ENCODE peak calls at places on chromosome 7, in seven cellular contexts. One of them, this sample, is unnamed.
A peak's percentile ranks its signal among the peaks of the same experiment; 100 is the strongest.

GRCh38 chr7:117014673-117015133 is 61.4 kb downstream of the ST7 start:
- DNase-seq in SJSA1: no peak
- DNase-seq in neuronal stem cell: no peak
- DNase-seq in breast epithelium: peak; percentile 23
- DNase-seq in A549: peak; percentile 21
- DNase-seq in endodermal cell: no peak
- DNase-seq in Peyer's patch: no peak
- DNase-seq in this sample: peak; percentile 43

GRCh38 chr7:70632400-70632799 is 499.5 kb upstream of the GALNT17 start:
- DNase-seq in A549: no peak
- DNase-seq in endodermal cell: no peak
- DNase-seq in Peyer's patch: no peak
- DNase-seq in breast epithelium: no peak
- DNase-seq in neuronal stem cell: no peak
- DNase-seq in SJSA1: no peak
- DNase-seq in this sample: no peak

GRCh38 chr7:89029864-89030263 is 234.3 kb upstream of the TEX47 start:
- DNase-seq in Peyer's patch: no peak
- DNase-seq in A549: no peak
- DNase-seq in SJSA1: no peak
- DNase-seq in breast epithelium: no peak
- DNase-seq in neuronal stem cell: no peak
- DNase-seq in endodermal cell: no peak
- DNase-seq in this sample: no peak

GRCh38 chr7:5349005-5349380 is 66.2 kb downstream of the SLC29A4 start:
- DNase-seq in neuronal stem cell: no peak
- DNase-seq in breast epithelium: no peak
- DNase-seq in endodermal cell: peak; percentile 55
- DNase-seq in A549: no peak
- DNase-seq in Peyer's patch: no peak
- DNase-seq in SJSA1: no peak
- DNase-seq in this sample: no peak

GRCh38 chr7:78023191-78023590 is 224.6 kb downstream of the PHTF2 start:
- DNase-seq in neuronal stem cell: no peak
- DNase-seq in breast epithelium: no peak
- DNase-seq in SJSA1: no peak
- DNase-seq in endodermal cell: no peak
- DNase-seq in A549: no peak
- DNase-seq in Peyer's patch: no peak
- DNase-seq in this sample: no peak

GRCh38 chr7:140059288-140060242 is 3.2 kb downstream of the PARP12 start:
- DNase-seq in SJSA1: peak; percentile 88
- DNase-seq in A549: peak; percentile 60
- DNase-seq in endodermal cell: no peak
- DNase-seq in neuronal stem cell: no peak
- DNase-seq in breast epithelium: no peak
- DNase-seq in Peyer's patch: peak; percentile 82
- DNase-seq in this sample: no peak

GRCh38 chr7:27096756-27097514 is 1.1 kb upstream of the HOXA1 start:
- DNase-seq in endodermal cell: peak; percentile 68
- DNase-seq in A549: no peak
- DNase-seq in neuronal stem cell: peak; percentile 8
- DNase-seq in breast epithelium: no peak
- DNase-seq in Peyer's patch: peak; percentile 69
- DNase-seq in SJSA1: no peak
- DNase-seq in this sample: peak; percentile 50

GRCh38 chr7:41438919-41439882 is 263.7 kb downstream of the INHBA start:
- DNase-seq in endodermal cell: peak; percentile 57
- DNase-seq in Peyer's patch: no peak
- DNase-seq in neuronal stem cell: no peak
- DNase-seq in SJSA1: no peak
- DNase-seq in A549: no peak
- DNase-seq in breast epithelium: no peak
- DNase-seq in this sample: no peak

GRCh38 chr7:32150039-32150438 is 79.8 kb upstream of the PDE1C start:
- DNase-seq in neuronal stem cell: no peak
- DNase-seq in breast epithelium: no peak
- DNase-seq in A549: no peak
- DNase-seq in SJSA1: no peak
- DNase-seq in Peyer's patch: no peak
- DNase-seq in endodermal cell: no peak
- DNase-seq in this sample: no peak

GRCh38 chr7:76506081-76506440 is 4.3 kb upstream of the UPK3B start:
- DNase-seq in neuronal stem cell: no peak
- DNase-seq in breast epithelium: no peak
- DNase-seq in A549: no peak
- DNase-seq in endodermal cell: peak; percentile 22
- DNase-seq in SJSA1: peak; percentile 28
- DNase-seq in Peyer's patch: no peak
- DNase-seq in this sample: peak; percentile 41

GRCh38 chr7:98168181-98168903 is 42.9 kb upstream of the BHLHA15 start:
- DNase-seq in Peyer's patch: no peak
- DNase-seq in A549: peak; percentile 82
- DNase-seq in endodermal cell: peak; percentile 91
- DNase-seq in breast epithelium: peak; percentile 56
- DNase-seq in SJSA1: no peak
- DNase-seq in neuronal stem cell: peak; percentile 67
- DNase-seq in this sample: peak; percentile 84

GRCh38 chr7:118054529-118054928 is 129.4 kb upstream of the LSM8 start:
- DNase-seq in Peyer's patch: no peak
- DNase-seq in SJSA1: no peak
- DNase-seq in endodermal cell: no peak
- DNase-seq in neuronal stem cell: no peak
- DNase-seq in breast epithelium: no peak
- DNase-seq in A549: no peak
- DNase-seq in this sample: no peak

GRCh38 chr7:100917018-100917365 is 21.3 kb upstream of the ACHE start:
- DNase-seq in endodermal cell: no peak
- DNase-seq in breast epithelium: no peak
- DNase-seq in Peyer's patch: no peak
- DNase-seq in SJSA1: no peak
- DNase-seq in neuronal stem cell: no peak
- DNase-seq in A549: no peak
- DNase-seq in this sample: no peak

GRCh38 chr7:69276011-69276729 is 322.1 kb upstream of the AUTS2 start:
- DNase-seq in breast epithelium: no peak
- DNase-seq in endodermal cell: no peak
- DNase-seq in A549: no peak
- DNase-seq in Peyer's patch: no peak
- DNase-seq in SJSA1: no peak
- DNase-seq in neuronal stem cell: no peak
- DNase-seq in this sample: no peak

GRCh38 chr7:22731781-22732180 is 4.8 kb downstream of the IL6 start:
- DNase-seq in SJSA1: no peak
- DNase-seq in A549: no peak
- DNase-seq in endodermal cell: no peak
- DNase-seq in neuronal stem cell: no peak
- DNase-seq in Peyer's patch: no peak
- DNase-seq in breast epithelium: no peak
- DNase-seq in this sample: peak; percentile 19

DNA sequence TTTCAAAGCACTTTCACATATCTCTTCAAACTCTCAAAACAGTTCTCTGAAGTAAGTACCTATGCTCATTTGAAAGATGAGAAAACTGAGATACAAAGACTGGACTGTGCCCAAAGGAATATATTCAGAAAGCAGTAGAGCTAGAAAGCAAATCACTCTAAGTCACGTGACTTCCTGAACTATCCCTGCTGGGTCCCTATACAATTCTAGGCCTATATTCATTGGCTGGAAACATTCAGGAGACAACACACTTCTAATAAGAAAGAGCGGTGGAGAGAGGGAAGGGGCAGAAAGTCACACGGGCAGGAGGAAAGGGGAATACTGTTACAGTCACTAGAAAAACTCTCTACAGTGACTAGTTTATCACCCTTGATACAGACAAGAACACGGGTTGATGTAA is 140.0 kb downstream of the CHCHD3 start:
- DNase-seq in endodermal cell: no peak
- DNase-seq in breast epithelium: no peak
- DNase-seq in neuronal stem cell: no peak
- DNase-seq in Peyer's patch: no peak
- DNase-seq in SJSA1: no peak
- DNase-seq in A549: no peak
- DNase-seq in this sample: no peak
- H3K4me1 ChIP-seq in endodermal cell: no peaks in the 10 kb centered on the region
- H3K4me1 ChIP-seq in breast epithelium: no peaks in the 10 kb centered on the region
- H3K4me1 ChIP-seq in neuronal stem cell: peaks cover 4% of the 10 kb centered on the region
- H3K4me1 ChIP-seq in Peyer's patch: no peaks in the 10 kb centered on the region
- H3K4me1 ChIP-seq in SJSA1: no peaks in the 10 kb centered on the region
- H3K4me1 ChIP-seq in A549: no peaks in the 10 kb centered on the region
- H3K4me1 ChIP-seq in this sample: peaks cover 9% of the 10 kb centered on the region

GRCh38 chr7:44321796-44322195 is 3.6 kb downstream of the CAMK2B start:
- DNase-seq in SJSA1: peak; percentile 37
- DNase-seq in neuronal stem cell: no peak
- DNase-seq in breast epithelium: no peak
- DNase-seq in A549: no peak
- DNase-seq in Peyer's patch: no peak
- DNase-seq in endodermal cell: no peak
- DNase-seq in this sample: no peak
- H3K4me1 ChIP-seq in SJSA1: no peaks in the 10 kb centered on the region
- H3K4me1 ChIP-seq in neuronal stem cell: no peaks in the 10 kb centered on the region
- H3K4me1 ChIP-seq in breast epithelium: no peaks in the 10 kb centered on the region
- H3K4me1 ChIP-seq in A549: peaks cover 3% of the 10 kb centered on the region
- H3K4me1 ChIP-seq in Peyer's patch: no peaks in the 10 kb centered on the region
- H3K4me1 ChIP-seq in endodermal cell: no peaks in the 10 kb centered on the region
- H3K4me1 ChIP-seq in this sample: no peaks in the 10 kb centered on the region

GRCh38 chr7:105805619-105806018 is 70.8 kb downstream of the ATXN7L1 start:
- DNase-seq in SJSA1: no peak
- DNase-seq in Peyer's patch: no peak
- DNase-seq in endodermal cell: peak; percentile 92
- DNase-seq in breast epithelium: no peak
- DNase-seq in neuronal stem cell: peak; percentile 9
- DNase-seq in A549: no peak
- DNase-seq in this sample: no peak

GRCh38 chr7:105806592-105807266 is 69.7 kb downstream of the ATXN7L1 start:
- DNase-seq in Peyer's patch: no peak
- DNase-seq in neuronal stem cell: no peak
- DNase-seq in endodermal cell: no peak
- DNase-seq in SJSA1: peak; percentile 58
- DNase-seq in A549: peak; percentile 73
- DNase-seq in breast epithelium: no peak
- DNase-seq in this sample: no peak

GRCh38 chr7:105808209-105808608 is 68.2 kb downstream of the ATXN7L1 start:
- DNase-seq in SJSA1: no peak
- DNase-seq in endodermal cell: no peak
- DNase-seq in Peyer's patch: no peak
- DNase-seq in breast epithelium: no peak
- DNase-seq in neuronal stem cell: no peak
- DNase-seq in A549: no peak
- DNase-seq in this sample: no peak

GRCh38 chr7:105808703-105809590 is 67.5 kb downstream of the ATXN7L1 start:
- DNase-seq in breast epithelium: no peak
- DNase-seq in endodermal cell: no peak
- DNase-seq in SJSA1: peak; percentile 60
- DNase-seq in Peyer's patch: no peak
- DNase-seq in A549: no peak
- DNase-seq in neuronal stem cell: no peak
- DNase-seq in this sample: peak; percentile 78

GRCh38 chr7:105807363-105807762 is 69.0 kb downstream of the ATXN7L1 start:
- DNase-seq in A549: no peak
- DNase-seq in neuronal stem cell: no peak
- DNase-seq in SJSA1: no peak
- DNase-seq in endodermal cell: no peak
- DNase-seq in Peyer's patch: no peak
- DNase-seq in breast epithelium: no peak
- DNase-seq in this sample: no peak
- H3K4me1 ChIP-seq in A549: peaks cover 29% of the 10 kb centered on the region
- H3K4me1 ChIP-seq in neuronal stem cell: peaks cover 10% of the 10 kb centered on the region
- H3K4me1 ChIP-seq in SJSA1: peaks cover 24% of the 10 kb centered on the region
- H3K4me1 ChIP-seq in endodermal cell: peaks cover 32% of the 10 kb centered on the region
- H3K4me1 ChIP-seq in Peyer's patch: peaks cover 10% of the 10 kb centered on the region
- H3K4me1 ChIP-seq in breast epithelium: no peaks in the 10 kb centered on the region
- H3K4me1 ChIP-seq in this sample: peaks cover 6% of the 10 kb centered on the region

GRCh38 chr7:50389961-50390360 is 60.2 kb downstream of the FIGNL1 start:
- DNase-seq in A549: no peak
- DNase-seq in endodermal cell: no peak
- DNase-seq in SJSA1: no peak
- DNase-seq in breast epithelium: no peak
- DNase-seq in Peyer's patch: no peak
- DNase-seq in neuronal stem cell: no peak
- DNase-seq in this sample: no peak
- H3K4me1 ChIP-seq in A549: no peaks in the 10 kb centered on the region
- H3K4me1 ChIP-seq in endodermal cell: no peaks in the 10 kb centered on the region
- H3K4me1 ChIP-seq in SJSA1: no peaks in the 10 kb centered on the region
- H3K4me1 ChIP-seq in breast epithelium: no peaks in the 10 kb centered on the region
- H3K4me1 ChIP-seq in Peyer's patch: no peaks in the 10 kb centered on the region
- H3K4me1 ChIP-seq in neuronal stem cell: no peaks in the 10 kb centered on the region
- H3K4me1 ChIP-seq in this sample: peaks cover 18% of the 10 kb centered on the region

GRCh38 chr7:96989859-96990317 is 15.5 kb upstream of the DLX6 start:
- DNase-seq in breast epithelium: no peak
- DNase-seq in endodermal cell: no peak
- DNase-seq in A549: no peak
- DNase-seq in Peyer's patch: no peak
- DNase-seq in SJSA1: no peak
- DNase-seq in neuronal stem cell: no peak
- DNase-seq in this sample: no peak
- H3K4me1 ChIP-seq in breast epithelium: no peaks in the 10 kb centered on the region
- H3K4me1 ChIP-seq in endodermal cell: no peaks in the 10 kb centered on the region
- H3K4me1 ChIP-seq in A549: no peaks in the 10 kb centered on the region
- H3K4me1 ChIP-seq in Peyer's patch: no peaks in the 10 kb centered on the region
- H3K4me1 ChIP-seq in SJSA1: no peaks in the 10 kb centered on the region
- H3K4me1 ChIP-seq in neuronal stem cell: peaks cover 9% of the 10 kb centered on the region
- H3K4me1 ChIP-seq in this sample: no peaks in the 10 kb centered on the region

DNA sequence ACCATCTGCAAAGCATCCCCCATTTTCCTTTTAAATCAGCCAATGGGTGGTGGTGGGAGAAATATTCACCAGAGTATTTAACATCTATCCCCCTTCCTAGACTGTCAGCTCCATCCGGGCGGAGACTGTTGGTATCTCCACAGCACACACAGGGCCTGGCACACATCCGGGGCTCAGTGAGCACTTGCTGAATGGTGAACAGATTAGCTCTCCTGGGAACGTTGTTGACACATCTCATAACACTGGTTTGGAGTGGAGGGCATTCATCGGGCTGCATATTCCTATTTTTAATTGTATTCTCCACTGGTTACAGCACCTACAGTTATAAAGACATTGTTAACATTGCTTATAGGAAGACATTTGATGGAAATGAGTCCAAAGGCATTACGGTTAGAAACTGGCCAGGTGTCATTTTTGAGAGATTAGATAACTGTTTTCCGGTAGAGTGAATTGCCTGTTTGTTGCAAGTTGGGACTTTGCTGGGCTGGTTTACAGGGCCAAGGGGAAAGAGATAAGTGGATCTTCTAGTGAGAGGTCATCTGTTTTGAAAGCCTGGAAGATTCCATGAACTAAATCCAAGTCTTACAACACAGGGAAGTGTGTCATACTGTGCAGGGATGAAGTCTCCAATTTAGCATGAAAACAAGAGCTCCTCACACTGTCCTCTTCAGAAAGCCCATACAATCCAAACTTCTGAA is 101.8 kb downstream of the EGFR start:
- DNase-seq in SJSA1: no peak
- DNase-seq in breast epithelium: no peak
- DNase-seq in Peyer's patch: no peak
- DNase-seq in neuronal stem cell: no peak
- DNase-seq in endodermal cell: no peak
- DNase-seq in A549: no peak
- DNase-seq in this sample: no peak
- H3K4me1 ChIP-seq in SJSA1: no peaks in the 10 kb centered on the region
- H3K4me1 ChIP-seq in breast epithelium: peaks cover 23% of the 10 kb centered on the region
- H3K4me1 ChIP-seq in Peyer's patch: no peaks in the 10 kb centered on the region
- H3K4me1 ChIP-seq in neuronal stem cell: no peaks in the 10 kb centered on the region
- H3K4me1 ChIP-seq in endodermal cell: no peaks in the 10 kb centered on the region
- H3K4me1 ChIP-seq in A549: peaks cover 26% of the 10 kb centered on the region
- H3K4me1 ChIP-seq in this sample: peaks cover 4% of the 10 kb centered on the region

GRCh38 chr7:30708983-30709382 is 26.7 kb upstream of the CRHR2 start:
- DNase-seq in breast epithelium: no peak
- DNase-seq in Peyer's patch: no peak
- DNase-seq in neuronal stem cell: no peak
- DNase-seq in A549: no peak
- DNase-seq in SJSA1: no peak
- DNase-seq in endodermal cell: no peak
- DNase-seq in this sample: no peak
- H3K4me1 ChIP-seq in breast epithelium: peaks cover 4% of the 10 kb centered on the region
- H3K4me1 ChIP-seq in Peyer's patch: no peaks in the 10 kb centered on the region
- H3K4me1 ChIP-seq in neuronal stem cell: peaks cover 9% of the 10 kb centered on the region
- H3K4me1 ChIP-seq in A549: no peaks in the 10 kb centered on the region
- H3K4me1 ChIP-seq in SJSA1: no peaks in the 10 kb centered on the region
- H3K4me1 ChIP-seq in endodermal cell: no peaks in the 10 kb centered on the region
- H3K4me1 ChIP-seq in this sample: peaks cover 1% of the 10 kb centered on the region